ENCODE peak calls at places on chromosomes 2 and 18, in four cellular contexts. X is MM.1S, J is heart left ventricle, Z is gastrocnemius medialis. C is an unnamed sample.

GRCh38 chr2:117835990-117836760 is 21.7 kb downstream of the DDX18 start:
- DNase-seq in X (no peak), J (peak; percentile 88), Z (peak; percentile 50), C (peak; percentile 39)

GRCh38 chr2:135744761-135745314 is 3.2 kb downstream of the UBXN4 start:
- DNase-seq in X (peak; percentile 21), J (no peak), Z (no peak), C (no peak)

GRCh38 chr18:39030124-39030655 is 1464.6 kb upstream of the CELF4 start:
- DNase-seq in X (no peak), J (no peak), Z (no peak), C (no peak)

GRCh38 chr2:113164930-113165585 is 8.7 kb upstream of the PSD4 start:
- DNase-seq in X (no peak), J (no peak), Z (no peak), C (no peak)

GRCh38 chr2:9543557-9543956 is 12.1 kb downstream of the ADAM17 start:
- DNase-seq in X (no peak), J (no peak), Z (no peak), C (no peak)

GRCh38 chr2:134375935-134376334 is 122.1 kb downstream of the MGAT5 start:
- DNase-seq in X (no peak), J (peak; percentile 58), Z (no peak), C (peak; percentile 73)

GRCh38 chr2:24015562-24016375 is 5.9 kb downstream of the MFSD2B start:
- DNase-seq in X (no peak), J (no peak), Z (no peak), C (no peak)

GRCh38 chr18:43596106-43596712 is 318.9 kb upstream of the SYT4 start:
- DNase-seq in X (peak; percentile 58), J (no peak), Z (no peak), C (no peak)

GRCh38 chr18:13446024-13446423 is 227.5 kb downstream of the LDLRAD4 start:
- DNase-seq in X (no peak), J (no peak), Z (no peak), C (peak; percentile 51)

GRCh38 chr2:42840760-42841159 is 48.4 kb upstream of the HAAO start:
- DNase-seq in X (no peak), J (no peak), Z (no peak), C (no peak)

GRCh38 chr2:39431592-39432316 is 5.3 kb downstream of the MAP4K3 start:
- DNase-seq in X (no peak), J (no peak), Z (peak; percentile 15), C (no peak)

GRCh38 chr2:146129231-146129630 is 1609.3 kb upstream of the ZEB2 start:
- DNase-seq in X (no peak), J (no peak), Z (no peak), C (no peak)

GRCh38 chr2:163878718-163879117 is 142.9 kb upstream of the FIGN start:
- DNase-seq in X (no peak), J (no peak), Z (no peak), C (no peak)

GRCh38 chr18:56919190-56919589 is 227.7 kb upstream of the BOD1L2 start:
- DNase-seq in X (no peak), J (no peak), Z (no peak), C (no peak)

GRCh38 chr2:231190531-231191197 is 7.8 kb upstream of the ARMC9 start:
- DNase-seq in X (no peak), J (peak; percentile 86), Z (peak; percentile 19), C (peak; percentile 90)

GRCh38 chr2:106011380-106011779 is 182.7 kb downstream of the UXS1 start:
- DNase-seq in X (no peak), J (no peak), Z (no peak), C (no peak)

DNA sequence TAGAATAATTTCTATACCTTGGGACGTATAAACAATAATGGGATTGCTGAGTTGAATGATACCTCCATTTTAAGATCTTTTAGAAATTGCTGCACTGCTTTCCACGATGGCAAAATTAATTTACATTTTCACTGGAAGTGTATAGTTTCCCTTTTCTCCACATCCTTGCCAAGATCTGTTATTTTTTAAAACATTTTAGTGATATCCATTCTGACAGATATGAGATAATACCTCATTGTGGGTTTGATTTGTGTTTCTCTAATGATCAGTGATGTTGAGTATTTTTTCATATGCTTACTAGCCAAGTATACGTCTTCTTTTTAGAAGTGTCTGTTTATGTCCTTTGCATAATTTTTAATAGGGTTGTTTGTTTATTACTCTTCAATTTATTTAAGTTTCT is 908.5 kb upstream of the CNTNAP5 start:
- DNase-seq in X (no peak), J (no peak), Z (no peak), C (no peak)
- TF ChIP-seq CTCF in X (no peak), J (no peak), Z (no peak), C (no peak)

DNA sequence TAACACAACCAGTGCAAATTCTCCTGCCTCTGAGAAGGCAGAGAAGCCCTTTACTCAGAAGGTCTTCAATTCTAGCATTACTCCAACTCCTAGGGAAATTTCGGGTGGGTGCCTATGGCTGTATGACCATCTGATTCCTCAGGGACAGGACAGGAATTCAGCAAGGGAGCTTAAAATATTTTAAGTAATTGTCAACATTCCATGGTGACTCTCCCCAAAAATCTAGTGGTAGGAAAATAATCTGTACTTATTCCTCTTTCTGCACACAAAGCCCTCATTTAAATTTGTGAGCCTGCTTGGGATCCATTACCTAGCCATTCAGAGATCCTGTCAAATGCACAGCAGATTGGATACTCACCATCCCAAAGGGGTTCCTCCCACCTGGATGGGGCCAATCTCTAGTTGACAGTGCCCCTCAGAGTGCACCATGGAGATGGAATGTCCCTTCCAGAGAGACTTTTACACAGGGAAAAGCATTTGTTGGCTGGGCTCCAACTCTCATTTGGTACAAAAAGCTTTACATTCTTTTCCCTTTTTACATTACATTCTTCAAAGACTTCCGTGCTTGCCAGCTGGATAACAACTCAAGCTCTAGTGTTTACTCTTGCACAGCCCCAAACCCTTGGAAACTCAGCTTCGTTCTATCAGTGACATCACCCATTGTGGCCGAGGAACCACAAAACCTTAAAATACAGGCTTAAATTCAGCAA is 3.1 kb upstream of the TMEM150A start:
- DNase-seq in X (no peak), J (peak; percentile 12), Z (no peak), C (no peak)
- H3K4me3 ChIP-seq in X (no peak overlapping the region), J (no peak overlapping the region), Z (peak overlapping the region; percentile 11), C (peak overlapping the region; percentile 16)

GRCh38 chr2:15730545-15731212 is 139.0 kb downstream of the DDX1 start:
- DNase-seq in X (peak; percentile 18), J (peak; percentile 97), Z (peak; percentile 82), C (peak; percentile 92)
- H3K27ac ChIP-seq in X (no peak overlapping the region), J (peak overlapping the region; percentile 29), Z (peak overlapping the region; percentile 21), C (no peak overlapping the region)

DNA sequence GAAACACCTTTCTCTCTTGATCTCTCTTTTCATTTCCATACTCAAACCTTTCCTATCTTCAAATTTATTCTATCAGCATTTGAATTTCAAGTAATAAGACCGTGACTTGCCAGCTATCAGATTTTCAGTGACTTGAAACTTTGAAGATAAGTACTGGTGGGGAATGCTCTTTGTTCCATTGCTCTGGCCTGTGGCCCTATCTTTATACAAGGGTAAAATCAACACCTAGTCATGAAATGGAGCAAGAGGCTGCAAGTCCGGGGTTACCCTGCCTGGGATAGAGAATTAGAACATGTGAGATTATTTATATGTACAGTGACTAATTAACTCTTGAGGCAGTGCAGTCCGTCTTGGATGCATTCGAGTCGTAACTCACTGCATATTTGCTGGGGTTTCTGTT is 105.9 kb upstream of the LYPD6 start:
- DNase-seq in X (no peak), J (no peak), Z (no peak), C (no peak)
- TF ChIP-seq CTCF in X (no peak), J (no peak), Z (no peak), C (no peak)

DNA sequence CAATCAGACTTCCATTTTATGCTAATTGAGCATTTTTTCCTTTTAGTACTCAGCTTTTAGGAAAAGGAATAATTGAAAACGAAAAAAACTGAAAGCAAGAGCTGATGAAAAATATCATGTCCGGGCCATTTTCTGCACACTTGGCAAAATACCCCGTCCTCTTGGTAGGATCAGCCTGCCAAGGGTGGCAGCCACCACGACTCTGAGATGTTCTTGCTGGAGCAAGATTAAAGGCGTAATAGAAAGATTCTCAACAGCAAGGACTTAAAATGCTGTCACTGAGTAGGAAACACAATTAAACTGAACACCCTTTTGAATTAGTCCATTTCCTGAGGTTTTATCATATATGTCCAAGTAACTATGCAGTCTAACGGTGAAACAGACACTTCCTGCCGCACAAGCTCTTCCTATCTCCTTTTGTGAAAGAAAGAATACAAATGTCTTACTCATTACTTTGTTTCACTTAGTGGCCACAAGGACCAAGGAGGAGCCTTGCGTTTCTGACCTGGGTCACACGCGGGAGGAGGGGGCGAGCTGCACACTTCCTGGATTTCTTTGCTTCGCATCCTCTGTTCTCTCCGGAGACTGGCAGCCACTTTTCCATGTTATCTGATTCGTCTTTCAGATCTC is 222.7 kb downstream of the PIEZO2 start:
- DNase-seq in X (no peak), J (no peak), Z (no peak), C (no peak)
- H3K4me3 ChIP-seq in X (no peak overlapping the region), J (peak overlapping the region; percentile 15), Z (no peak overlapping the region), C (peak overlapping the region; percentile 52)

DNA sequence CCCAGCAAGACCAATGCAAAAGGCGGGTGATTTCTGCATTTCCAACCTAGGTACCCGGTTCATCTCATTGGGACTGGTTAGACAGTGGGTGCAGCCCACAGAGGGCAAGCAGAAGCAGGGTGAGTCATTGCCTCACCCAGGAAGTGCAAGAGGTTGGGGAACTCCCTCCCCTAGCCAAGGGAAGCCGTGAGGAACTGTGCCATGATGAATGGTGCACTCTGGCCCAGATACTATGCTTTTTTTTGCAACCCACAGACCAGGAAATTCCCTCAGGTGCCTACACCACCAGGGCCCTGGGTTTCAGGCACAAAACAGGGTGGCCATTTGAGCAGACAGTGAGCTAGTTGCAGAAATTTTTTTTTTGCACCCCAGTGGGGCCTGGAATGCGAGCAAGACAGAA is 662.6 kb upstream of the ACVR2A start:
- DNase-seq in X (peak; percentile 47), J (no peak), Z (no peak), C (no peak)
- H3K27ac ChIP-seq in X (peak overlapping the region; percentile 66), J (no peak overlapping the region), Z (no peak overlapping the region), C (no peak overlapping the region)

GRCh38 chr2:215038411-215038810 is 100.0 kb downstream of the ABCA12 start:
- DNase-seq in X (no peak), J (no peak), Z (no peak), C (no peak)

GRCh38 chr2:215032153-215032552 is 106.3 kb downstream of the ABCA12 start:
- DNase-seq in X (no peak), J (no peak), Z (no peak), C (no peak)

GRCh38 chr2:215034154-215034553 is 104.3 kb downstream of the ABCA12 start:
- DNase-seq in X (no peak), J (no peak), Z (no peak), C (no peak)

GRCh38 chr2:215031330-215031729 is 107.1 kb downstream of the ABCA12 start:
- DNase-seq in X (no peak), J (no peak), Z (no peak), C (no peak)

DNA sequence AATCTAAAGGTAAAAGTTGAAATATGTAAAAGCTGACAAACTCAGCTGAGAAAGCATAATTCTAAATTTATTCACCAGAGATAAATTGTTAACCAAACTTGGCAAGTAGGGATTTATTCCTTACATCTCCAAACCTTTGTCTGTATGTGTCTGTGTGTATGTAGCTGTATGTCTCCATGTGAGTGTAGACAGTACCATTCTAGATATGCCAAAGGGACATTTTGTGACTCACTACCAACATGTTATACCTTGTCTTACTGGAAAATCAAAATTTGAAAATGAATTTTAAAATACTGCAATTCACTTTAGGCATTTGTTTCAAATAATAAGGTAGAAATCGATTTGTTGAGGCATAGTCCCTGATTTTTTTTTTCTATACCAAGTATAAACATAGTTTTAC is 102.1 kb downstream of the ABCA12 start:
- DNase-seq in X (no peak), J (no peak), Z (no peak), C (no peak)
- TF ChIP-seq CTCF in X (no peak), J (no peak), Z (no peak), C (no peak)

C was measured in ascending aorta.